ENCODE peak calls at places on chromosomes 6 and 20, in six cellular contexts. One of them, this sample, is unnamed.

GRCh38 chr6:66161546-66162108 is 454.6 kb upstream of the EYS start:
- DNase-seq in amniotic stem cell: no peak
- DNase-seq in mesothelial cell of epicardium: no peak
- DNase-seq in hippocampal formation: no peak
- DNase-seq in ELR: peak
- DNase-seq in stimulated activated CD4-positive, alpha-beta T cell treated with anti-CD3 and anti-CD28 coated beads, Interleukin-15, amount 100 ng/mL, for 1 hour: no peak
- DNase-seq in this sample: no peak

GRCh38 chr6:89452269-89452668 is 19.3 kb downstream of the ANKRD6 start:
- DNase-seq in amniotic stem cell: no peak
- DNase-seq in mesothelial cell of epicardium: no peak
- DNase-seq in hippocampal formation: no peak
- DNase-seq in ELR: no peak
- DNase-seq in stimulated activated CD4-positive, alpha-beta T cell treated with anti-CD3 and anti-CD28 coated beads, Interleukin-15, amount 100 ng/mL, for 1 hour: no peak
- DNase-seq in this sample: no peak

GRCh38 chr20:61045091-61045490 is 207.0 kb upstream of the CDH4 start:
- DNase-seq in amniotic stem cell: no peak
- DNase-seq in mesothelial cell of epicardium: no peak
- DNase-seq in hippocampal formation: no peak
- DNase-seq in ELR: no peak
- DNase-seq in stimulated activated CD4-positive, alpha-beta T cell treated with anti-CD3 and anti-CD28 coated beads, Interleukin-15, amount 100 ng/mL, for 1 hour: no peak
- DNase-seq in this sample: no peak

GRCh38 chr6:149234051-149234962 is 83.2 kb upstream of the TAB2 start:
- DNase-seq in amniotic stem cell: no peak
- DNase-seq in mesothelial cell of epicardium: no peak
- DNase-seq in hippocampal formation: no peak
- DNase-seq in ELR: peak
- DNase-seq in stimulated activated CD4-positive, alpha-beta T cell treated with anti-CD3 and anti-CD28 coated beads, Interleukin-15, amount 100 ng/mL, for 1 hour: peak
- DNase-seq in this sample: peak

GRCh38 chr20:61939691-61940360 is 125.9 kb downstream of the TAF4 start:
- DNase-seq in amniotic stem cell: no peak
- DNase-seq in mesothelial cell of epicardium: no peak
- DNase-seq in hippocampal formation: no peak
- DNase-seq in ELR: no peak
- DNase-seq in stimulated activated CD4-positive, alpha-beta T cell treated with anti-CD3 and anti-CD28 coated beads, Interleukin-15, amount 100 ng/mL, for 1 hour: no peak
- DNase-seq in this sample: no peak

GRCh38 chr6:165223736-165224135 is 85.7 kb downstream of the C6orf118 start:
- DNase-seq in amniotic stem cell: no peak
- DNase-seq in mesothelial cell of epicardium: no peak
- DNase-seq in hippocampal formation: no peak
- DNase-seq in ELR: no peak
- DNase-seq in stimulated activated CD4-positive, alpha-beta T cell treated with anti-CD3 and anti-CD28 coated beads, Interleukin-15, amount 100 ng/mL, for 1 hour: no peak
- DNase-seq in this sample: no peak

GRCh38 chr6:166333172-166333995 is 9.0 kb downstream of the SFT2D1 start:
- DNase-seq in amniotic stem cell: no peak
- DNase-seq in mesothelial cell of epicardium: no peak
- DNase-seq in hippocampal formation: no peak
- DNase-seq in ELR: no peak
- DNase-seq in stimulated activated CD4-positive, alpha-beta T cell treated with anti-CD3 and anti-CD28 coated beads, Interleukin-15, amount 100 ng/mL, for 1 hour: no peak
- DNase-seq in this sample: no peak

GRCh38 chr6:87212596-87212995 is 57.2 kb downstream of the ZNF292 start:
- DNase-seq in amniotic stem cell: no peak
- DNase-seq in mesothelial cell of epicardium: no peak
- DNase-seq in hippocampal formation: no peak
- DNase-seq in ELR: no peak
- DNase-seq in stimulated activated CD4-positive, alpha-beta T cell treated with anti-CD3 and anti-CD28 coated beads, Interleukin-15, amount 100 ng/mL, for 1 hour: no peak
- DNase-seq in this sample: no peak

GRCh38 chr6:108193120-108193519 is 27.3 kb downstream of the NR2E1 start:
- DNase-seq in amniotic stem cell: no peak
- DNase-seq in mesothelial cell of epicardium: no peak
- DNase-seq in hippocampal formation: no peak
- DNase-seq in ELR: no peak
- DNase-seq in stimulated activated CD4-positive, alpha-beta T cell treated with anti-CD3 and anti-CD28 coated beads, Interleukin-15, amount 100 ng/mL, for 1 hour: no peak
- DNase-seq in this sample: no peak

GRCh38 chr6:12896208-12896733 is 179.7 kb downstream of the PHACTR1 start:
- DNase-seq in amniotic stem cell: no peak
- DNase-seq in mesothelial cell of epicardium: no peak
- DNase-seq in hippocampal formation: no peak
- DNase-seq in ELR: no peak
- DNase-seq in stimulated activated CD4-positive, alpha-beta T cell treated with anti-CD3 and anti-CD28 coated beads, Interleukin-15, amount 100 ng/mL, for 1 hour: no peak
- DNase-seq in this sample: no peak

GRCh38 chr20:33933469-33933909 is 60.2 kb upstream of the RALY start:
- DNase-seq in amniotic stem cell: no peak
- DNase-seq in mesothelial cell of epicardium: no peak
- DNase-seq in hippocampal formation: peak
- DNase-seq in ELR: peak
- DNase-seq in stimulated activated CD4-positive, alpha-beta T cell treated with anti-CD3 and anti-CD28 coated beads, Interleukin-15, amount 100 ng/mL, for 1 hour: peak
- DNase-seq in this sample: peak

GRCh38 chr6:149007846-149008245 is 261.0 kb downstream of the UST start:
- DNase-seq in amniotic stem cell: no peak
- DNase-seq in mesothelial cell of epicardium: no peak
- DNase-seq in hippocampal formation: no peak
- DNase-seq in ELR: no peak
- DNase-seq in stimulated activated CD4-positive, alpha-beta T cell treated with anti-CD3 and anti-CD28 coated beads, Interleukin-15, amount 100 ng/mL, for 1 hour: no peak
- DNase-seq in this sample: no peak

GRCh38 chr20:45857836-45858250 is 429 bp downstream of the ZSWIM3 start:
- DNase-seq in amniotic stem cell: no peak
- DNase-seq in mesothelial cell of epicardium: no peak
- DNase-seq in hippocampal formation: no peak
- DNase-seq in ELR: peak
- DNase-seq in stimulated activated CD4-positive, alpha-beta T cell treated with anti-CD3 and anti-CD28 coated beads, Interleukin-15, amount 100 ng/mL, for 1 hour: no peak
- DNase-seq in this sample: no peak

GRCh38 chr6:52209672-52210626 is 23.8 kb downstream of the IL17A start:
- DNase-seq in amniotic stem cell: no peak
- DNase-seq in mesothelial cell of epicardium: no peak
- DNase-seq in hippocampal formation: no peak
- DNase-seq in ELR: no peak
- DNase-seq in stimulated activated CD4-positive, alpha-beta T cell treated with anti-CD3 and anti-CD28 coated beads, Interleukin-15, amount 100 ng/mL, for 1 hour: no peak
- DNase-seq in this sample: no peak

GRCh38 chr6:43491750-43492661 is 14.6 kb downstream of the TJAP1 start:
- DNase-seq in amniotic stem cell: peak
- DNase-seq in mesothelial cell of epicardium: no peak
- DNase-seq in hippocampal formation: peak
- DNase-seq in ELR: peak
- DNase-seq in stimulated activated CD4-positive, alpha-beta T cell treated with anti-CD3 and anti-CD28 coated beads, Interleukin-15, amount 100 ng/mL, for 1 hour: no peak
- DNase-seq in this sample: no peak

GRCh38 chr6:136503303-136503702 is 46.9 kb downstream of the MAP7 start:
- DNase-seq in amniotic stem cell: no peak
- DNase-seq in mesothelial cell of epicardium: no peak
- DNase-seq in hippocampal formation: no peak
- DNase-seq in ELR: no peak
- DNase-seq in stimulated activated CD4-positive, alpha-beta T cell treated with anti-CD3 and anti-CD28 coated beads, Interleukin-15, amount 100 ng/mL, for 1 hour: no peak
- DNase-seq in this sample: no peak

GRCh38 chr6:157649311-157650260 is 173.5 kb upstream of the SNX9 start:
- DNase-seq in amniotic stem cell: no peak
- DNase-seq in mesothelial cell of epicardium: no peak
- DNase-seq in hippocampal formation: no peak
- DNase-seq in ELR: no peak
- DNase-seq in stimulated activated CD4-positive, alpha-beta T cell treated with anti-CD3 and anti-CD28 coated beads, Interleukin-15, amount 100 ng/mL, for 1 hour: no peak
- DNase-seq in this sample: no peak